ENCODE peak calls at places on chromosome 5, in eight cellular contexts. K, D, X, Z, E, O, Y and S are unnamed samples.

GRCh38 chr5:55897905-55898304 is 46.7 kb downstream of the IL31RA start:
- DNase-seq in O (no peak), K (no peak), E (no peak), Y (no peak), X (no peak), Z (no peak), D (no peak), S (no peak)

GRCh38 chr5:124342027-124342471 is 404.4 kb downstream of the ZNF608 start:
- DNase-seq in Z (no peak), E (no peak), K (no peak), Y (no peak), O (no peak), X (no peak), D (no peak), S (no peak)

GRCh38 chr5:65094279-65094678 is 325.5 kb downstream of the CWC27 start:
- DNase-seq in K (no peak), X (no peak), Z (no peak), D (no peak), O (no peak), Y (no peak), E (no peak), S (no peak)

GRCh38 chr5:68171101-68171558 is 44.4 kb upstream of the PIK3R1 start:
- DNase-seq in Z (peak; percentile 61), E (no peak), X (no peak), K (no peak), D (no peak), O (no peak), Y (peak; percentile 67), S (no peak)

GRCh38 chr5:124596595-124597388 is 149.6 kb downstream of the ZNF608 start:
- DNase-seq in K (no peak), Y (no peak), O (peak; percentile 32), E (no peak), Z (no peak), X (no peak), D (no peak), S (no peak)

GRCh38 chr5:139514486-139514856 is 31.9 kb upstream of the STING1 start:
- DNase-seq in D (no peak), Y (no peak), O (no peak), K (no peak), Z (no peak), X (no peak), E (no peak), S (no peak)

GRCh38 chr5:76084496-76085285 is 1.5 kb downstream of the SV2C start:
- DNase-seq in O (no peak), Z (peak; percentile 76), Y (no peak), K (no peak), D (no peak), E (peak; percentile 62), X (no peak), S (peak; percentile 56)

GRCh38 chr5:68459093-68459492 is 243.5 kb downstream of the PIK3R1 start:
- DNase-seq in D (no peak), X (no peak), E (no peak), Y (no peak), K (no peak), Z (no peak), O (no peak), S (no peak)

GRCh38 chr5:139120521-139120920 is 77.6 kb downstream of the SIL1 start:
- DNase-seq in X (no peak), K (no peak), O (no peak), E (no peak), Y (no peak), Z (no peak), D (no peak), S (no peak)